ENCODE peak calls at places on chromosome 9, in six cellular contexts. B is psoas muscle; J is uterus; M is CD8-positive, alpha-beta memory T cell; K is stomach; Q is mesendoderm. C is an unnamed sample.

GRCh38 chr9:88782931-88783451 is 208.3 kb upstream of the S1PR3 start:
- DNase-seq in B (no peak), J (no peak), M (no peak), K (no peak), Q (no peak), C (no peak)

GRCh38 chr9:35517136-35517535 is 27.2 kb downstream of the RUSC2 start:
- DNase-seq in B (no peak), J (no peak), M (no peak), K (no peak), Q (peak; percentile 22), C (no peak)

GRCh38 chr9:93154293-93154903 is 20.3 kb upstream of the NINJ1 start:
- DNase-seq in B (no peak), J (no peak), M (no peak), K (no peak), Q (peak; percentile 75), C (no peak)

GRCh38 chr9:28032178-28032532 is 458.9 kb upstream of the C9orf72 start:
- DNase-seq in B (no peak), J (no peak), M (no peak), K (no peak), Q (no peak), C (no peak)

GRCh38 chr9:22693151-22693550 is 246.5 kb downstream of the DMRTA1 start:
- DNase-seq in B (no peak), J (no peak), M (no peak), K (no peak), Q (no peak), C (no peak)

GRCh38 chr9:19456996-19457693 is 48.3 kb downstream of the ACER2 start:
- DNase-seq in B (peak; percentile 37), J (peak; percentile 77), M (peak; percentile 68), K (peak; percentile 68), Q (peak; percentile 87), C (peak; percentile 65)

GRCh38 chr9:124780060-124780756 is 3.3 kb downstream of the OLFML2A start:
- DNase-seq in B (no peak), J (peak; percentile 51), M (no peak), K (peak; percentile 22), Q (no peak), C (no peak)

GRCh38 chr9:89359018-89359417 is 40.7 kb downstream of the SECISBP2 start:
- DNase-seq in B (no peak), J (no peak), M (no peak), K (no peak), Q (no peak), C (no peak)

GRCh38 chr9:133971121-133971951 is 20.8 kb downstream of the VAV2 start:
- DNase-seq in B (no peak), J (no peak), M (no peak), K (no peak), Q (no peak), C (no peak)

GRCh38 chr9:84667571-84668203 is 1.8 kb upstream of the NTRK2 start:
- DNase-seq in B (no peak), J (no peak), M (no peak), K (no peak), Q (peak; percentile 51), C (no peak)

GRCh38 chr9:76198336-76198735 is 195.9 kb downstream of the RFK start:
- DNase-seq in B (no peak), J (peak; percentile 31), M (no peak), K (no peak), Q (no peak), C (peak; percentile 36)

GRCh38 chr9:93080406-93080805 is 15.6 kb upstream of the CARD19 start:
- DNase-seq in B (no peak), J (peak; percentile 7), M (no peak), K (no peak), Q (no peak), C (no peak)

GRCh38 chr9:14907360-14907685 is 2.9 kb downstream of the FREM1 start:
- DNase-seq in B (no peak), J (no peak), M (no peak), K (no peak), Q (peak; percentile 68), C (no peak)

GRCh38 chr9:137359850-137360249 is 57.8 kb upstream of the NRARP start:
- DNase-seq in B (no peak), J (no peak), M (no peak), K (no peak), Q (no peak), C (no peak)

GRCh38 chr9:1977026-1977425 is 38.1 kb upstream of the SMARCA2 start:
- DNase-seq in B (no peak), J (no peak), M (no peak), K (no peak), Q (no peak), C (no peak)

GRCh38 chr9:97293207-97293721 is 14.2 kb upstream of the CCDC180 start:
- DNase-seq in B (peak; percentile 66), J (no peak), M (no peak), K (no peak), Q (peak; percentile 71), C (no peak)

GRCh38 chr9:69412741-69413150 is 87.7 kb downstream of the ENTREP1 start:
- DNase-seq in B (peak; percentile 68), J (peak; percentile 52), M (no peak), K (peak; percentile 73), Q (peak; percentile 93), C (peak; percentile 65)

GRCh38 chr9:102032614-102033013 is 294.2 kb upstream of the GRIN3A start:
- DNase-seq in B (no peak), J (no peak), M (no peak), K (no peak), Q (no peak), C (no peak)

GRCh38 chr9:38417003-38417965 is 7.0 kb downstream of the IGFBPL1 start:
- DNase-seq in B (no peak), J (no peak), M (no peak), K (peak; percentile 40), Q (peak; percentile 78), C (no peak)

GRCh38 chr9:133585481-133586367 is 23.5 kb downstream of the FAM163B start:
- DNase-seq in B (no peak), J (no peak), M (no peak), K (no peak), Q (no peak), C (no peak)

GRCh38 chr9:112037281-112038016 is 137.6 kb downstream of the SUSD1 start:
- DNase-seq in B (no peak), J (no peak), M (peak; percentile 82), K (no peak), Q (no peak), C (no peak)

GRCh38 chr9:112239284-112239683 is 64.2 kb upstream of the SUSD1 start:
- DNase-seq in B (no peak), J (no peak), M (no peak), K (no peak), Q (peak; percentile 50), C (no peak)

GRCh38 chr9:110864011-110864410 is 174.3 kb downstream of the LPAR1 start:
- DNase-seq in B (no peak), J (no peak), M (no peak), K (no peak), Q (no peak), C (no peak)

GRCh38 chr9:87445646-87446045 is 52.0 kb upstream of the DAPK1 start:
- DNase-seq in B (no peak), J (no peak), M (no peak), K (peak; percentile 37), Q (peak; percentile 76), C (peak; percentile 60)

GRCh38 chr9:115395511-115396021 is 277.6 kb upstream of the TNC start:
- DNase-seq in B (no peak), J (no peak), M (no peak), K (no peak), Q (peak; percentile 68), C (no peak)

GRCh38 chr9:93709600-93710369 is 133.4 kb downstream of the PHF2 start:
- DNase-seq in B (no peak), J (no peak), M (no peak), K (no peak), Q (no peak), C (no peak)

GRCh38 chr9:77587851-77588250 is 60.3 kb downstream of the GNA14 start:
- DNase-seq in B (no peak), J (no peak), M (no peak), K (no peak), Q (peak; percentile 64), C (no peak)

GRCh38 chr9:29958469-29958868 is 2385.2 kb upstream of the C9orf72 start:
- DNase-seq in B (no peak), J (no peak), M (no peak), K (no peak), Q (no peak), C (no peak)

GRCh38 chr9:86794356-86795046 is 152.8 kb downstream of the GAS1 start:
- DNase-seq in B (no peak), J (peak; percentile 59), M (no peak), K (no peak), Q (no peak), C (no peak)

GRCh38 chr9:137492464-137493162 is 33.5 kb upstream of the NSMF start:
- DNase-seq in B (no peak), J (no peak), M (peak; percentile 38), K (no peak), Q (peak; percentile 38), C (no peak)

GRCh38 chr9:87497604-87498045 is at the start of gene DAPK1:
- DNase-seq in B (peak; percentile 62), J (peak; percentile 52), M (no peak), K (peak; percentile 79), Q (peak; percentile 93), C (peak; percentile 69)

GRCh38 chr9:131657456-131657855 is 82.4 kb downstream of the RAPGEF1 start:
- DNase-seq in B (no peak), J (no peak), M (no peak), K (no peak), Q (no peak), C (no peak)

DNA sequence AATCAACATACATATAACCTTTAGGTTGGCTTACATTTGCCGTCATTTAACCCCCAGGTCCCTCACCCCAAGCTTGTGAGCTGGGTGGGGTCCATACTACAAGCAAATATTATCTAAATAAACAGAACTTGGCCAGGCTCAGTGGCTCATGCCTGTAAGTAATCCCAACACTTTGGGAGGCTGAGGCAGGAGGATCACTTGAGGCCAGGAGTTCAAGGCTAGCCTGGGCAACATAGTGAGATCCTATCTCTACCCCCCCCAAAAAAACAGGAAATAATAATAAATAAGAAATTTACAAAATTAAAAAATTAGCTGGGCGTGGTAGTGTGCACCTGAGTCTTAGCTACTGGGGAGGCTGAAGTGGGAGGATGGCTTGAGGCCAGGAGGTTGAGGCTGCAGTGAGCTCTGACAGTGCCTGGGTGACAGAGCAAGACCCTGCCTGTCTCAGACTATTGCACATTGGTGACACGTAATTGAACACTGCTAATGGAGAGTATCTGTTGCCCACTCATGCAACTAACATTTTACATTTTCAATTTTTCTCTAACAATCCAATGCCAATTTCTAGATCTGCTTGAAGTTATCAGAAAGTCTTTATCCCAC is 18.9 kb downstream of the FNBP1 start:
- DNase-seq in B (no peak), J (no peak), M (no peak), K (no peak), Q (no peak), C (no peak)
- H3K4me3 ChIP-seq in B (no peak overlapping the region), J (no peak overlapping the region), M (no peak overlapping the region), K (no peak overlapping the region), Q (no peak overlapping the region), C (no peak overlapping the region)

GRCh38 chr9:130331573-130331972 is 66.0 kb downstream of the HMCN2 start:
- DNase-seq in B (peak; percentile 83), J (peak; percentile 89), M (no peak), K (peak; percentile 31), Q (peak; percentile 73), C (peak; percentile 37)
- H3K4me1 ChIP-seq in B (no peaks in the 10 kb centered on the region), J (peaks cover 21% of the 10 kb centered on the region), M (no peaks in the 10 kb centered on the region), K (no peaks in the 10 kb centered on the region), Q (no peaks in the 10 kb centered on the region), C (peaks cover 4% of the 10 kb centered on the region)

GRCh38 chr9:108963459-108964143 is 29.4 kb downstream of the ABITRAM start:
- DNase-seq in B (no peak), J (no peak), M (no peak), K (no peak), Q (no peak), C (no peak)
- H3K36me3 ChIP-seq in B (peaks cover 52% of the 10 kb centered on the region), J (no peaks in the 10 kb centered on the region), M (no peaks in the 10 kb centered on the region), K (peaks cover 39% of the 10 kb centered on the region), Q (peaks cover 4% of the 10 kb centered on the region), C (peaks cover 2% of the 10 kb centered on the region)

GRCh38 chr9:136196465-136197371 is 8.2 kb downstream of the LHX3 start:
- DNase-seq in B (no peak), J (no peak), M (no peak), K (no peak), Q (no peak), C (no peak)
- H3K4me3 ChIP-seq in B (no peak overlapping the region), J (no peak overlapping the region), M (no peak overlapping the region), K (no peak overlapping the region), Q (no peak overlapping the region), C (no peak overlapping the region)

C was measured in lung.